ENCODE peak calls at places on chromosome 12, in eight cellular contexts. X is right cardiac atrium, M is heart left ventricle, F is GM23248, L is neuronal stem cell, H is Peyer's patch, G is thyroid gland, D is kidney. K is an unnamed sample.

GRCh38 chr12:120663741-120664140 is 23.2 kb upstream of the MLEC start:
- DNase-seq in X (no peak), M (no peak), F (no peak), L (no peak), H (no peak), G (no peak), D (no peak), K (no peak)

GRCh38 chr12:16606201-16606849 is 363 bp upstream of the LMO3 start:
- DNase-seq in X (peak), M (peak), F (peak), L (no peak), H (no peak), G (peak), D (peak), K (peak)

GRCh38 chr12:70317781-70318180 is 48.3 kb upstream of the KCNMB4 start:
- DNase-seq in X (no peak), M (no peak), F (no peak), L (no peak), H (no peak), G (no peak), D (no peak), K (no peak)

GRCh38 chr12:46664771-46665287 is 161.0 kb downstream of the SLC38A4 start:
- DNase-seq in X (no peak), M (no peak), F (peak), L (no peak), H (no peak), G (no peak), D (no peak), K (no peak)

GRCh38 chr12:91138337-91138905 is 27.1 kb upstream of the LUM start:
- DNase-seq in X (peak), M (no peak), F (peak), L (no peak), H (no peak), G (no peak), D (no peak), K (no peak)

GRCh38 chr12:32897276-32897615 is 669 bp upstream of the PKP2 start:
- DNase-seq in X (no peak), M (no peak), F (no peak), L (no peak), H (no peak), G (no peak), D (no peak), K (no peak)

GRCh38 chr12:132043770-132044467 is 94.2 kb downstream of the EP400 start:
- DNase-seq in X (no peak), M (no peak), F (no peak), L (no peak), H (no peak), G (no peak), D (no peak), K (no peak)

GRCh38 chr12:46908236-46908935 is 82.6 kb upstream of the SLC38A4 start:
- DNase-seq in X (no peak), M (no peak), F (peak), L (no peak), H (no peak), G (no peak), D (no peak), K (no peak)

GRCh38 chr12:120265483-120266179 is at the start of gene PXN:
- DNase-seq in X (peak), M (peak), F (peak), L (peak), H (peak), G (peak), D (peak), K (peak)

GRCh38 chr12:11622774-11623375 is 26.6 kb upstream of the ETV6 start:
- DNase-seq in X (no peak), M (no peak), F (no peak), L (no peak), H (no peak), G (no peak), D (no peak), K (no peak)

GRCh38 chr12:74334770-74335169 is 202.9 kb upstream of the ATXN7L3B start:
- DNase-seq in X (no peak), M (no peak), F (no peak), L (no peak), H (no peak), G (no peak), D (no peak), K (no peak)

GRCh38 chr12:92927436-92928116 is 1.5 kb downstream of the EEA1 start:
- DNase-seq in X (no peak), M (no peak), F (peak), L (no peak), H (no peak), G (no peak), D (no peak), K (no peak)

GRCh38 chr12:62660763-62661162 is 194.1 kb downstream of the MON2 start:
- DNase-seq in X (no peak), M (no peak), F (peak), L (no peak), H (no peak), G (no peak), D (no peak), K (no peak)

GRCh38 chr12:14367097-14367661 is 1.7 kb downstream of the ATF7IP start:
- DNase-seq in X (no peak), M (no peak), F (peak), L (no peak), H (no peak), G (no peak), D (no peak), K (no peak)

GRCh38 chr12:93039930-93040329 is 110.8 kb upstream of the EEA1 start:
- DNase-seq in X (no peak), M (no peak), F (no peak), L (no peak), H (no peak), G (no peak), D (no peak), K (no peak)

GRCh38 chr12:86530996-86531655 is 274.9 kb upstream of the MGAT4C start:
- DNase-seq in X (no peak), M (no peak), F (no peak), L (no peak), H (no peak), G (no peak), D (no peak), K (no peak)

GRCh38 chr12:131102991-131103609 is 149.4 kb downstream of the ADGRD1 start:
- DNase-seq in X (no peak), M (peak), F (no peak), L (peak), H (no peak), G (no peak), D (peak), K (no peak)

GRCh38 chr12:109166371-109166770 is 50.0 kb downstream of the ACACB start:
- DNase-seq in X (no peak), M (no peak), F (no peak), L (no peak), H (no peak), G (no peak), D (no peak), K (no peak)

GRCh38 chr12:107704056-107704455 is 18.5 kb downstream of the PWP1 start:
- DNase-seq in X (no peak), M (no peak), F (no peak), L (no peak), H (no peak), G (no peak), D (no peak), K (no peak)

GRCh38 chr12:49232940-49233841 is 31.7 kb upstream of the TUBA1C start:
- DNase-seq in X (peak), M (peak), F (no peak), L (peak), H (no peak), G (no peak), D (peak), K (peak)

GRCh38 chr12:20319374-20319773 is 49.0 kb upstream of the PDE3A start:
- DNase-seq in X (no peak), M (no peak), F (no peak), L (no peak), H (no peak), G (no peak), D (no peak), K (no peak)
- H3K27ac ChIP-seq in X (peak), M (peak), F (no peak), L (no peak), H (no peak), G (no peak), D (no peak), K (peak)

DNA sequence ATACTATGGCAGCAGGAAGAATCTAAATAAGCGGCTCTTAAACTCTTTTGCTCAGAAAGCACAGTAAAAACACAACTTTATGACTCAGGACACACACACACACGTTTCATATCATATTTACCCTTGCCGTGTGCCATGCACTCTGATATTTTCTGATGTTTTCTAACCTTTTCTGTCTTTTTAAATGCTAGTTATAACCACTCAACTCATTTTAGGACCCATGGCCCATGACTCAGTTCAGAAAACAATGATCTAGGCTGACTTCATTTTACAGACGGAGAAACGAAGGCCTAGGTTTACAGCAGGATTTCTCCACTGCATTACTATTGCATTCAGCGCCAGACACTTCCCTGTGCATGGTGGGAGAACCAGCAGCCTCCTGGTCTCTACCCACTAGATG is 9.1 kb downstream of the VWF start:
- DNase-seq in X (no peak), M (no peak), F (no peak), L (no peak), H (no peak), G (no peak), D (no peak), K (no peak)
- H3K27ac ChIP-seq in X (peak), M (peak), F (no peak), L (no peak), H (no peak), G (peak), D (no peak), K (peak)

GRCh38 chr12:123250471-123251383 is 17.5 kb downstream of the MTRFR start:
- DNase-seq in X (no peak), M (no peak), F (no peak), L (no peak), H (no peak), G (no peak), D (peak), K (peak)

GRCh38 chr12:123258593-123258992 is 13.1 kb downstream of the CDK2AP1 start:
- DNase-seq in X (no peak), M (no peak), F (no peak), L (no peak), H (no peak), G (no peak), D (no peak), K (no peak)

GRCh38 chr12:123254853-123255446 is 16.7 kb downstream of the CDK2AP1 start:
- DNase-seq in X (no peak), M (no peak), F (no peak), L (no peak), H (no peak), G (no peak), D (no peak), K (no peak)

GRCh38 chr12:123251403-123252076 is 18.3 kb downstream of the MTRFR start:
- DNase-seq in X (no peak), M (no peak), F (no peak), L (no peak), H (no peak), G (no peak), D (no peak), K (no peak)

DNA sequence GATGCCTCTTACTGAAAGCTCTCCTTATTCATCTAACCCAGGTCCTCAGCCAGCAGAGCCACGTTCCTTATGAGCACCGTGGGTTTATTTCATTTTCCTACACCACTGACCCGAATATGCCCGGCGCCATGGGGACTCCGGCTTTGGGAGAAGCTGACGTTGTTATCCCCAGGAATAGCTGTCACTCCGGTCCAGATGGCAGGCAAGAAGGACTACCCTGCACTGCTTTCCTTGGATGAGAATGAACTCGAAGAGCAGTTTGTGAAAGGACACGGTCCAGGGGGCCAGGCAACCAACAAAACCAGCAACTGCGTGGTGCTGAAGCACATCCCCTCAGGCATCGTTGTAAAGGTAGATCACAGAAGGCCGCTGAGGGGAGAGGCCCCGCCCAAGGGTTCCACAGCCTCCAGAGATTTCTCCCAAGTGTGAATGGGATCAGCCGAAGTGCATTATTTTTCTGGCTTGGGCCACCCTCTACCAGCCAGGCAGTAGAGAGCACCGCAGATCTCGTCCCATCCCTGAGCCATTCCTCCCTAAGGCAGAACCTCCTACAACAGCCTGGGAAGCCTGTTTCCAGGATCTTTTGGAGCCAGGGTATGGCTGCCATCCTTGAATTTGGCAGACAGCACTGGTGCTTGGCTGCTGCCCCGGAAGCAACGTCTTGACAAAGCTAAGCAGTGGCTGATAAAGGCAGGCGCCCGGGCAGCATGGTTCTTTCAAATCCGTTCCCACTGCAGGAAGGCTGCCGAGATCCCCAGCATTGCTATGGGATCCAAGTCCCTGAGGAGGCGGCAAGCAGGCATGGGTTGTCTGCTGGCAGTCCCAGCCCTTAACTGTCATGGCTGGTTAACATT is 17.8 kb downstream of the CDK2AP1 start:
- DNase-seq in X (peak), M (no peak), F (no peak), L (no peak), H (no peak), G (no peak), D (no peak), K (no peak)
- H3K27ac ChIP-seq in X (peak), M (no peak), F (peak), L (no peak), H (no peak), G (no peak), D (no peak), K (no peak)

GRCh38 chr12:6966351-6966750 is 4.1 kb downstream of the PHB2 start:
- DNase-seq in X (no peak), M (no peak), F (no peak), L (no peak), H (no peak), G (no peak), D (no peak), K (no peak)

GRCh38 chr12:6965714-6966113 is 4.8 kb downstream of the PHB2 start:
- DNase-seq in X (peak), M (no peak), F (no peak), L (no peak), H (no peak), G (no peak), D (no peak), K (no peak)

GRCh38 chr12:6963741-6964446 is 6.6 kb downstream of the PHB2 start:
- DNase-seq in X (peak), M (peak), F (no peak), L (no peak), H (no peak), G (peak), D (no peak), K (peak)

GRCh38 chr12:6964605-6965025 is 5.8 kb downstream of the PHB2 start:
- DNase-seq in X (no peak), M (peak), F (no peak), L (no peak), H (no peak), G (no peak), D (no peak), K (peak)

DNA sequence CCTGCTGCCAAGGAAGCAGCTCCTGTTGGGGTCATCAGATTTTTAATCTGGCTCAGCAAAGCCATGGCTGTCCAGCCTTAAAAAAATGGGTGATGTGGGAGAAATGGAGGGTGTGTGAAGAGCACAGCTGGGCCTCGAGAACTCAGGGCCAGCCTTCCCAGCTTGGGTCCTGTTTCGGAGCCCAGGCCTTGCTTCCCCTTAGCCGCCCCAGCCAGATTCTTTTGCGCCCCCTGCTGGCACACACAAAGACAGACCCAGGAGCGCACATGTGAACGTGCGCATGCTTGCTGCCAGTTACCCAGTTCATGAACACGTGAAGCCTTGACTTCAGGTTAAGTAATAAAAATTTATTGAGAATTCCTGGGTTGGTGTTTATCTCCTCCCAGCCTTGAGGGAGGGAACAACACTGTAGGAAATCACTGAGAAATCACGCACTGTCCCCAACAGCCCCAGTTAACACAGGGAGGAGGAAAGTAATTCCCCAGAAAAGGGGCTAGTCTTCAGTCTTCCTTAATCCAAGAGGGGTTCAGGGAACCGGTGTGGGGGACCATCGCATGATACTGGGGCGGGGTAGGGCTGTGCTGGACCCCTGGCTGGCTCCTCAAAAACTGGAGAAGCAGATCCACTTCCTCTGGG is 5.3 kb downstream of the PHB2 start:
- DNase-seq in X (peak), M (peak), F (peak), L (peak), H (peak), G (peak), D (peak), K (peak)
- H3K27ac ChIP-seq in X (peak), M (peak), F (peak), L (peak), H (peak), G (peak), D (peak), K (peak)

GRCh38 chr12:104603545-104603973 is 146.8 kb downstream of the CHST11 start:
- DNase-seq in X (no peak), M (no peak), F (peak), L (no peak), H (no peak), G (no peak), D (no peak), K (no peak)

GRCh38 chr12:104602426-104602825 is 145.7 kb downstream of the CHST11 start:
- DNase-seq in X (no peak), M (no peak), F (peak), L (no peak), H (no peak), G (no peak), D (no peak), K (no peak)

GRCh38 chr12:104604070-104604994 is 147.6 kb downstream of the CHST11 start:
- DNase-seq in X (peak), M (peak), F (peak), L (no peak), H (peak), G (peak), D (peak), K (peak)

GRCh38 chr12:104600790-104601739 is 144.3 kb downstream of the CHST11 start:
- DNase-seq in X (no peak), M (no peak), F (no peak), L (no peak), H (no peak), G (peak), D (peak), K (no peak)

DNA sequence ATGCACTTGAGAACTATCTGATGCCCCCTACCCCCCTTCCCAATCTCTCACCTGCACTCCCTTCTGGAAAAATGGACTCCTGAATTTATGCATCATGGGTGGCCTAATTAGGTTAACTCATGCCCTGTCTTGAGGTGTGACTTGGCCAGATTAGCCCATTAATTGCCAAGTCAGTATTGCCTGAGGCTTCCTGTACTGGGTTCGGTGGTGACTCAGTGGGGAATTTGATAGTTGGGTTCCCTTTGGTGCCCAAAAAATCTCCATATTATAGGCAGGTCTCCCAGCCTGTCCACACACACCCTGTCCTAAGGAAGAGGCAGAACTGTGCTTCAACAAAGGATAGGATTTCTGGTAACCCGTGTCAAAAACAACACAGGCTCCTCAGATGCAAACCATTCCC is 146.2 kb downstream of the CHST11 start:
- DNase-seq in X (no peak), M (no peak), F (peak), L (no peak), H (no peak), G (no peak), D (no peak), K (no peak)
- H3K27ac ChIP-seq in X (no peak), M (peak), F (peak), L (no peak), H (no peak), G (no peak), D (no peak), K (no peak)

DNA sequence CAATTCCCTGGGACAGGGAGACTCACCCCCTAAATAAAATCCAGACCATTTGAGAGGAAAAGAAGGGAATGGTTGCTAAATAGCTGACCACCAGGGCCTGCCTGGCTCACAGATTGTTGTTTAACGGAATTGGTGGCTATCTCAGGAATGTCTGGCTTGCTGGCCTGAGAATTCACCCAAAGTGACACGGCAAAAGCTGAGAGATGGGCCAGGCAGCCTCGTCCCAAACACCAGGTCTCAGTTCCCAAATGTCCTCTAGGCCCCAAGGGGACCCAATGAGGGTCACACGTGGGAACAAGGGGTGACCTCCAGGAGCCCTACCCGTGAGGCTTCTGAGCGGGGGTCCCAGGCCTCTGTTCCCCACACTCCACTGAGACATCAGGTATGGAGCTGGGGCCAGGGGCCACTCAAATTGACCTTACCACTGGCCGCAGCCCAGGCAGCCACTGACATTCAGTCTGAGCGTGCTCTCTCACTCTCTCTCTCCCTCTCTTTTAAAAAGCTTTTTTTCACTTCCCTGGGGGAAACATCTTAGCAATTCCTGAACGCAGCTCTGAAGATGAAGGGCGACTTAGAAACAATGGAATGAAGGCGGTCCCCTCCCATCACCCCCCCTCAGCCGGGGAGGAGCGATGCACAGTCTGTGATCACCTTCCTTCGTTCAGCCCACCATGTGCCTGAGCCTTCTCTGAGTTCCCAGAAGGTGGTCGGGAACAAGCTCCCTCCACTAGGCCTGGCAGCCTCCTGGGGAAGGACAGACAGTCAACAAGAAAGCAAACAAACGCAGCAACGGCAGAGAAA is 131.2 kb downstream of the SCARB1 start:
- DNase-seq in X (peak), M (no peak), F (no peak), L (no peak), H (no peak), G (no peak), D (no peak), K (no peak)
- H3K27ac ChIP-seq in X (peak), M (peak), F (no peak), L (no peak), H (no peak), G (no peak), D (peak), K (peak)

K was measured in lung.